ENCODE peak calls at places on chromosomes 16 and 17, in five cellular contexts. B is IMR-90, P is H1, M is trophoblast cell, L is H9. Z is an unnamed sample.
A peak's percentile ranks its signal among the peaks of the same experiment; 100 is the strongest.

GRCh38 chr17:50161023-50161910 is 4.5 kb upstream of the SGCA start:
- DNase-seq in L (peak; percentile 98), B (peak; percentile 90), P (peak; percentile 99), M (peak; percentile 96), Z (peak; percentile 94)

GRCh38 chr16:50692999-50693781 is at the start of gene NOD2:
- DNase-seq in L (peak; percentile 53), B (no peak), P (peak; percentile 61), M (peak; percentile 26), Z (peak; percentile 11)

GRCh38 chr16:54398986-54399385 is 112.4 kb upstream of the IRX3 start:
- DNase-seq in P (no peak), B (no peak), L (no peak), M (no peak), Z (no peak)

GRCh38 chr16:74623214-74623842 is 16.4 kb upstream of the GLG1 start:
- DNase-seq in P (no peak), L (no peak), M (peak; percentile 86), B (peak; percentile 68), Z (peak; percentile 3)

GRCh38 chr16:34054969-34055368 is 595.6 kb downstream of the TP53TG3F start:
- DNase-seq in P (no peak), L (no peak), M (no peak), B (no peak), Z (no peak)

GRCh38 chr17:38453951-38454421 is 25.7 kb downstream of the ARHGAP23 start:
- DNase-seq in P (no peak), B (peak; percentile 38), M (no peak), L (no peak), Z (no peak)

GRCh38 chr17:36703860-36704266 is 102.5 kb downstream of the MRM1 start:
- DNase-seq in M (peak; percentile 80), B (peak; percentile 11), P (peak; percentile 98), L (peak; percentile 91), Z (peak; percentile 83)

GRCh38 chr16:1048442-1049112 is 24.0 kb upstream of the SSTR5 start:
- DNase-seq in B (peak; percentile 16), L (peak; percentile 85), M (peak; percentile 45), P (peak; percentile 81), Z (peak; percentile 63)

GRCh38 chr17:49209061-49209571 is 1.3 kb downstream of the GNGT2 start:
- DNase-seq in M (no peak), P (no peak), B (no peak), L (no peak), Z (no peak)

GRCh38 chr17:79533116-79533515 is 77.7 kb downstream of the RBFOX3 start:
- DNase-seq in M (no peak), P (no peak), L (no peak), B (no peak), Z (no peak)

GRCh38 chr16:87535855-87536794 is 43.3 kb upstream of the ZCCHC14 start:
- DNase-seq in B (no peak), L (no peak), P (no peak), M (no peak), Z (no peak)

GRCh38 chr17:33366998-33367397 is 73.9 kb upstream of the ASIC2 start:
- DNase-seq in P (no peak), B (no peak), M (peak; percentile 13), L (no peak), Z (no peak)

GRCh38 chr17:78886954-78887353 is 16.0 kb downstream of the CEP295NL start:
- DNase-seq in P (no peak), M (no peak), L (no peak), B (no peak), Z (no peak)

GRCh38 chr16:19380316-19380715 is 37.4 kb upstream of the TMC5 start:
- DNase-seq in P (no peak), B (no peak), L (no peak), M (no peak), Z (no peak)

GRCh38 chr16:67396159-67396774 is 3.0 kb upstream of the TPPP3 start:
- DNase-seq in L (peak; percentile 95), M (peak; percentile 87), B (peak; percentile 78), P (peak; percentile 80), Z (peak; percentile 91)

GRCh38 chr16:74666425-74667214 is at the start of gene RFWD3:
- DNase-seq in B (peak; percentile 99), P (peak; percentile 93), L (peak; percentile 99), M (peak; percentile 99), Z (peak; percentile 97)

GRCh38 chr16:3952342-3953131 is 72.0 kb upstream of the CREBBP start:
- DNase-seq in P (no peak), L (peak; percentile 60), M (no peak), B (no peak), Z (no peak)

GRCh38 chr17:48322060-48322459 is 108.0 kb downstream of the SKAP1 start:
- DNase-seq in P (no peak), L (no peak), B (peak; percentile 29), M (no peak), Z (no peak)

GRCh38 chr16:72932050-72932449 is 115.9 kb downstream of the ZFHX3 start:
- DNase-seq in L (no peak), P (no peak), M (no peak), B (peak; percentile 17), Z (no peak)

GRCh38 chr16:50526249-50526648 is 21.9 kb upstream of the NKD1 start:
- DNase-seq in M (no peak), P (no peak), B (no peak), L (peak; percentile 12), Z (no peak)

GRCh38 chr16:60646631-60647030 is 1389.6 kb downstream of the CDH8 start:
- DNase-seq in M (no peak), L (no peak), P (no peak), B (no peak), Z (no peak)

GRCh38 chr16:70395345-70395901 is 43.5 kb downstream of the ST3GAL2 start:
- DNase-seq in B (peak; percentile 22), L (peak; percentile 90), M (peak; percentile 65), P (peak; percentile 95), Z (peak; percentile 48)

GRCh38 chr16:86427327-86427935 is 82.9 kb upstream of the FOXF1 start:
- DNase-seq in B (no peak), M (no peak), P (no peak), L (no peak), Z (no peak)

GRCh38 chr17:19495828-19496227 is 37.8 kb upstream of the SLC47A1 start:
- DNase-seq in M (no peak), B (no peak), P (no peak), L (no peak), Z (no peak)

GRCh38 chr17:63881935-63882601 is at the start of gene GH2:
- DNase-seq in M (peak; percentile 81), L (peak; percentile 88), B (peak; percentile 34), P (peak; percentile 88), Z (peak; percentile 48)

GRCh38 chr16:84283314-84284167 is 11.1 kb upstream of the WFDC1 start:
- DNase-seq in L (no peak), P (no peak), B (no peak), M (no peak), Z (no peak)

GRCh38 chr16:83882118-83882879 is 16.6 kb upstream of the MLYCD start:
- DNase-seq in P (no peak), B (no peak), M (no peak), L (no peak), Z (no peak)

DNA sequence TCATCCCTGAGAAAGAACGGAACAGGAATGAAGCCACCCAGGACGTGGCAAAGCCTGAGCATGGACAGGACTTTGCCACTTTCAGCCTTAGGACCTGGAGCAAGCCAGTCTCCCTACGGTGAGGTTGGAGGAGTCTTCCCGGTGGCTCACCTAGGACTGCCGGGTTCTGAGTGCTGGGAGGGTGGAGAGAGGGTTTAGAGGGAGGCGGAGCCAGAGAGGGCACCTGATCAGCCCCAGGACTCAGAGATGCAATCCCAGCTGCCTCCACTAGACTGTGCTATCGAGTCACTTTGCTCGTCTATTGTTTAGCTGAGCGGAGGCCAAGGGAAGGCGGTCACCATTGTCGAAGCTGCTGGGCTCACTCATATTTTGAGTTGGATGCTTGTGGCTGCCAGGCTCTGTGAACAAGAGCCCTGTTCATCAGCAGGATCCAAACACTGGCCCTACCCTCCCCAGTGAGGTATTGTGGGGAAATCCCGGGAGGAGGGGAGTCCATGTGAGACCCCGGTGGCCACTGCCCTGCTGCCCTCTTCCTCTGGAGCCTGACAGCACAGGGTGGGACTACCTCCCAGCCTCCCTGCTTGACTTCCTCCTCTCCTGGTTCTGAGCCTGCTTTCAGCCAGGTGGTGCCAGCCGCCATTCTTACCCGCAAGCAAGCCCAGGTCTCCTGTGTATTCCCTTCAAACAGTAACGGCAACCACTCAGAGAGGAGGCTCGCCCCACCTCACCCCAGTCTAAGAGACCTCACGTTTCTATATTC is 7.0 kb downstream of the KRT14 start:
- DNase-seq in M (peak; percentile 99), L (peak; percentile 98), B (peak; percentile 54), P (peak; percentile 98), Z (peak; percentile 91)
- H2AK5ac ChIP-seq in M (peak overlapping the region; percentile 32), L (no peak overlapping the region), B (no peak overlapping the region), P (no peak overlapping the region), Z (peak overlapping the region; percentile 38)

GRCh38 chr16:82852388-82852998 is 225.7 kb downstream of the CDH13 start:
- DNase-seq in L (no peak), B (no peak), M (no peak), P (no peak), Z (no peak)

GRCh38 chr16:82857693-82858337 is 231.0 kb downstream of the CDH13 start:
- DNase-seq in L (no peak), B (no peak), P (no peak), M (no peak), Z (no peak)

GRCh38 chr16:82859638-82860037 is 232.9 kb downstream of the CDH13 start:
- DNase-seq in L (no peak), M (no peak), P (no peak), B (no peak), Z (no peak)

GRCh38 chr16:82855471-82855870 is 228.7 kb downstream of the CDH13 start:
- DNase-seq in B (no peak), M (no peak), L (no peak), P (no peak), Z (no peak)
- H3K4ac ChIP-seq in B (no peak overlapping the region), M (no peak overlapping the region), L (no peak overlapping the region), P (no peak overlapping the region), Z (no peak overlapping the region)

DNA sequence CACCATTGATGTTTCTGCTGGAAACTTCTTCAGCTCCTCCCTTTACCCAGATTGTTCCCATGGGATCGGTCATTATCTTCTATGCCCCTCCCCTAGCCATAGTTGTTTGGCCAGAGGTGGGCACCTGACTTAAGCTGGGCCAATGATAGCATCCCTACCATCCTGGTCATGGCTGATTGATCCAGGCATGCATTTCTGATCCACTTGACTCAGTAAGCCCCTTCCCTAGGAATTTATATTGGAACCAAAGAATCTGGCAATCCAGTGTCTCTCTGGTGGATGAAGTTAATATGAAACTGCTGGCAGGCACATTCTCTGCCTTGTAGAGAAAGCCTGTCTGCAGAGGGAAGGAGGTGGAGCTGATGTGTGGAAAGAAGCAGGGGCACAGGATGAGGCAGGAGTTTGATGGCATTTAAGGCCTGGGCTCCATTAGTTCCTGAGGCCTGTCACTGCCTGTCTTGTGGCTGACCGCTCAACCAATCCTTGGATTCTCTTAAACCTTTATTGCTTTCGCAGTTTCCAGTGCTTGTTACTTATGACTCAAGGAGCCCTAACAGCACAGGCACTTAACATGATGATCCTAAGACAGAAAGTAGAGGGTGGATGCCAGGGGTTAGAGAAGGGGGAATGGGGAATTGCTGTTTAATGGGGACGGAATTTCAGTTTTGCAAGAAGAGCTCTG is 152.4 kb downstream of the ABCC12 start:
- DNase-seq in P (peak; percentile 39), B (no peak), L (peak; percentile 39), M (no peak), Z (peak; percentile 45)
- H2AFZ ChIP-seq in P (peak overlapping the region; percentile 69), B (no peak overlapping the region), L (no peak overlapping the region), M (no peak overlapping the region), Z (peak overlapping the region; percentile 60)

DNA sequence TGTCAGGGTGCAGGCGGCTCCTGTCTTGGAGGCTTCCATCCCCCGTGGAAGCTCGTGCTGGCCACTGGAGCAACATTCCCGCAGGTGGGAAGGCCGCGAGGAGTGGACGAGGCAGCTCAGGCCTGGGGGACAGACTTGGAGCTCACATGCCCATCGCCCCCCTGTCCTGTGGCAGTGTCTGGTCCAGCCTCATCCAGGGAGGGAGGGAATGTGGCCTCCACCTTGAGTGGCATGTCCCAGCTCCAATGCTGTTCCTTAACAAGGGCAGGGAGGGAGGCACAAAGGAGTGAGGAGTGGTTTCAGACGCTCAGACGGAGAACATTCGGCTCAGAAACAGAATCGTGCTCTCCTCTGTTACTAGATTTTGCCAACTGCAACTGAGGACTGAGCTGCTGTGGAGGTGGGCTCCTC is 159.4 kb upstream of the CHMP6 start:
- DNase-seq in L (peak; percentile 87), P (no peak), B (peak; percentile 88), M (peak; percentile 4), Z (no peak)
- H2AK5ac ChIP-seq in L (no peak overlapping the region), P (peak overlapping the region; percentile 34), B (peak overlapping the region; percentile 97), M (peak overlapping the region; percentile 51), Z (no peak overlapping the region)